ENCODE peak calls at places on chromosomes 1 and 21, in seven cellular contexts. M, V, L, R, Y, D and J are unnamed samples.

GRCh38 chr1:239357867-239358266 is 28.5 kb upstream of the CHRM3 start:
- DNase-seq in M (no peak), L (no peak), Y (no peak), R (no peak), D (no peak), V (no peak), J (no peak)

GRCh38 chr1:51745304-51745570 is 128.3 kb downstream of the OSBPL9 start:
- DNase-seq in D (no peak), R (no peak), Y (no peak), M (no peak), V (no peak), L (no peak), J (no peak)

GRCh38 chr1:183956559-183957188 is 80.9 kb downstream of the COLGALT2 start:
- DNase-seq in M (peak), D (peak), Y (no peak), L (no peak), V (no peak), R (no peak), J (peak)

GRCh38 chr1:205142105-205142475 is 20.3 kb upstream of the RBBP5 start:
- DNase-seq in V (no peak), L (no peak), R (no peak), M (no peak), Y (no peak), D (no peak), J (no peak)

GRCh38 chr1:59718064-59718988 is 96.4 kb upstream of the HOOK1 start:
- DNase-seq in R (no peak), D (no peak), V (peak), Y (no peak), M (no peak), L (no peak), J (no peak)

GRCh38 chr1:177569476-177569875 is 398.7 kb downstream of the BRINP2 start:
- DNase-seq in M (no peak), D (no peak), V (no peak), L (no peak), Y (no peak), R (no peak), J (no peak)

GRCh38 chr1:31064115-31064514 is 1.4 kb downstream of the PUM1 start:
- DNase-seq in L (no peak), R (no peak), M (no peak), Y (no peak), V (peak), D (no peak), J (no peak)

GRCh38 chr21:41418956-41419680 is 6.9 kb upstream of the MX1 start:
- DNase-seq in M (no peak), V (no peak), L (no peak), R (no peak), Y (no peak), D (no peak), J (no peak)

GRCh38 chr1:53572061-53572801 is 113.0 kb downstream of the DMRTB1 start:
- DNase-seq in D (no peak), V (peak), Y (no peak), R (no peak), L (no peak), M (peak), J (no peak)

GRCh38 chr21:43366656-43367055 is 60.3 kb downstream of the SIK1 start:
- DNase-seq in V (no peak), R (no peak), Y (no peak), M (no peak), L (no peak), D (no peak), J (no peak)

GRCh38 chr1:28518745-28519341 is 13.0 kb downstream of the RCC1 start:
- DNase-seq in R (no peak), V (no peak), M (no peak), L (no peak), Y (no peak), D (peak), J (no peak)

GRCh38 chr1:24051206-24051945 is 60.6 kb downstream of the MYOM3 start:
- DNase-seq in V (no peak), R (no peak), M (no peak), Y (no peak), L (no peak), D (no peak), J (no peak)

GRCh38 chr1:97792655-97793054 is 128.2 kb downstream of the DPYD start:
- DNase-seq in R (no peak), D (no peak), V (no peak), Y (no peak), M (no peak), L (no peak), J (no peak)

GRCh38 chr21:43884861-43885370 is 19.9 kb downstream of the AGPAT3 start:
- DNase-seq in V (no peak), R (no peak), D (no peak), L (no peak), M (no peak), Y (peak), J (no peak)

GRCh38 chr1:112508242-112509004 is at the start of gene WNT2B:
- DNase-seq in M (no peak), R (no peak), V (peak), Y (no peak), D (no peak), L (no peak), J (peak)

GRCh38 chr1:176499671-176500070 is 36.7 kb downstream of the PAPPA2 start:
- DNase-seq in Y (no peak), V (no peak), D (no peak), L (no peak), M (no peak), R (no peak), J (no peak)

GRCh38 chr1:186078245-186078644 is 296.8 kb downstream of the TPR start:
- DNase-seq in L (no peak), D (no peak), Y (no peak), V (no peak), R (no peak), M (no peak), J (no peak)

GRCh38 chr1:82317671-82318070 is 516.9 kb downstream of the ADGRL2 start:
- DNase-seq in D (no peak), M (no peak), L (no peak), R (no peak), Y (no peak), V (no peak), J (no peak)

GRCh38 chr1:206556047-206556747 is 48.9 kb downstream of the RASSF5 start:
- DNase-seq in D (no peak), V (no peak), R (no peak), L (no peak), Y (no peak), M (no peak), J (no peak)

GRCh38 chr1:112698366-112699310 is 8.3 kb downstream of the RHOC start:
- DNase-seq in L (no peak), R (no peak), D (no peak), V (no peak), Y (no peak), M (peak), J (no peak)

GRCh38 chr1:84688461-84689061 is 1.7 kb downstream of the SSX2IP start:
- DNase-seq in D (no peak), R (no peak), M (no peak), L (no peak), V (no peak), Y (no peak), J (no peak)

GRCh38 chr1:37020653-37021277 is 13.6 kb downstream of the GRIK3 start:
- DNase-seq in V (peak), Y (no peak), L (no peak), R (no peak), M (no peak), D (peak), J (no peak)

GRCh38 chr1:8987881-8988617 is 38.2 kb downstream of the SLC2A7 start:
- DNase-seq in M (peak), R (peak), D (peak), Y (peak), L (peak), V (peak), J (peak)

GRCh38 chr21:29064850-29065481 is 8.5 kb downstream of the CCT8 start:
- DNase-seq in Y (no peak), V (no peak), M (no peak), R (no peak), L (no peak), D (no peak), J (no peak)

GRCh38 chr1:192600264-192600663 is 24.7 kb downstream of the RGS1 start:
- DNase-seq in V (no peak), L (no peak), Y (no peak), M (no peak), D (no peak), R (no peak), J (no peak)

GRCh38 chr21:18041012-18041411 is 203.6 kb upstream of the CHODL start:
- DNase-seq in M (no peak), V (peak), D (no peak), Y (no peak), L (no peak), R (no peak), J (no peak)

DNA sequence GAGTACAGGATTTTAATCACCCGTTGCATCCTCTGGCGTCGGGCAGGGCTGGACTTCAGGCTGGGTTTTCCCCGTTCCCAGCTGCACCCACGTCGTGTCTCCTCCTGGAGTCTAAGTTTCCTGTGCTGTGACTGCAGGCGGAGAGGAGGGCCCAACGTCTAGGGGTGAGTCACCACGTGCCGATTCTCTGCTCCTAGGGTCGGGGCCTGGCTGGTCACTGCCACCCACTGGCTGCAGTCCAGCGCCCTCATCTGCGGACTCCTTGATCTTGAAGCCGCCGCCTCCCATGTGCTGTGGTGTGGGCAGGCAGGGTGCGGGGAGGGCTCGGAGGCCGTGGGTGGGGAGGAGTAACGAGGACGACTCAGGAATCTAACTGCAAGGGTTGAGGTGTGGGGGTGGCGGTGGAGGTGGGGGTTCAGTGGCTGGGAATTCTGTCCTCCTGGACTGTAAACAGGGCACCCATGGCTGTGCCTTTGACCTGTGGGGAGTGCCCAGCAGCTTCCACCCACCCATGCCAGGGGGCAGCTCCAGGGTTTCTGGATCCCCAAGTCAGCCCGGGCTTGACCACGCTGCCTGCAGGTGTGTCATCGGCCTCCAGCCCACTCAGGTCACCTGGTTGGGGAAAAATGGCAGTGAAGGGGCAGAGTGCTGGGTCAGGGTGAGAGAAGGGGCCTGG is 77.8 kb downstream of the ALPL start:
- DNase-seq in V (peak), M (peak), Y (no peak), L (no peak), R (peak), D (no peak), J (no peak)
- TF ChIP-seq CTCF in V (no peak), M (no peak), Y (no peak), L (no peak), R (no peak), D (no peak), J (no peak)

GRCh38 chr1:172704446-172705176 is 45.7 kb downstream of the FASLG start:
- DNase-seq in R (no peak), V (no peak), L (no peak), M (no peak), Y (no peak), D (peak), J (no peak)
- H3K27ac ChIP-seq in R (no peak), V (no peak), L (no peak), M (no peak), Y (no peak), D (no peak), J (no peak)

GRCh38 chr1:18139198-18139981 is 31.8 kb downstream of the IGSF21 start:
- DNase-seq in D (no peak), V (peak), R (no peak), Y (no peak), L (no peak), M (no peak), J (no peak)
- TF ChIP-seq CTCF in D (no peak), V (peak), R (no peak), Y (no peak), L (no peak), M (no peak), J (no peak)

GRCh38 chr1:155223017-155223416 is 14.5 kb downstream of the MTX1 start:
- DNase-seq in Y (no peak), D (no peak), M (no peak), L (no peak), V (no peak), R (no peak), J (no peak)

GRCh38 chr1:155218854-155219591 is 10.5 kb downstream of the MTX1 start:
- DNase-seq in R (no peak), D (peak), L (no peak), Y (no peak), M (peak), V (peak), J (no peak)

GRCh38 chr1:155220566-155220965 is 12.1 kb downstream of the MTX1 start:
- DNase-seq in M (no peak), L (no peak), Y (no peak), D (no peak), V (no peak), R (no peak), J (no peak)

GRCh38 chr1:155219592-155220031 is 11.1 kb downstream of the MTX1 start:
- DNase-seq in R (no peak), V (peak), L (no peak), D (peak), Y (no peak), M (peak), J (no peak)
- H3K27ac ChIP-seq in R (no peak), V (no peak), L (peak), D (peak), Y (no peak), M (no peak), J (no peak)

DNA sequence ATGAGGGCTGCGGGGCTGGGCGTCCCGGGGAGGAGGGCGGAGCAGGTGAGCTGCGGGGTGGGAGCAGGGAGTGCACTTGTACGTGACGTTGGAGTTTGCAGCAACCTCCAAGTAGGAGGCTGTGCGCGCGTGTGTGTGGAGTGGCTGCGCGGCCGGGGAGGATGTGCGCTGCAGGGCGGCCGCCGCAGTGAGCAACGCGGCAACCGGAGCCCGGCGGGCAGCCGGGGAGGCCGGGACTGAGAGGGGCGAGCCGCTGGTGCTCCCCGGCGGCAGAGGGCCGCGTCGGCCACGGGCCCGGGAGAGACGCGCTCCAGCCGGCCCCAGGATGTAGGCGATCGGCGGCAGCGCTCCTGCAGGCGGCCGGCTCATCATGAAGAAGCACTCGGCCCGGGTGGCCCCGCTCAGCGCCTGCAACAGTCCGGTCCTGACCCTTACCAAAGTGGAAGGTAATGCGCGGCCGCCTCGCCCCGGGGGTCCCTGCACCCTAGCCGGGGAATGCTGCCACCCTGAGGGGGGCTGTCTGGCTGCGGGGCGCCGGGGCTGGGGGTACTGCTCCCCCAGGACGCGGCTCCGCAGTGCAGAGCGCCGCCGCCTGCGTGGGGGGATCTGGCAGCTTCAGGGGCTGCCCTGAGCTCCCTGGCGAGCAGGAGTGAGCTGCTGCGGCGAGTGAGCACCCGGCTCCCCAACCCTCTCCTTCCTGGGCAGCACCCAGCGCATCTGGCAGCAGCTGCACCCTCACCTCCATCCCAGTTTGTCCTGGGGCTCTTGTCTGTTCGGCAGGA is 158.9 kb upstream of the COA6 start:
- DNase-seq in M (peak), D (peak), V (peak), R (no peak), L (no peak), Y (peak), J (no peak)
- TF ChIP-seq CTCF in M (no peak), D (peak), V (no peak), R (no peak), L (no peak), Y (no peak), J (no peak)

GRCh38 chr1:116485976-116486375 is 84.8 kb downstream of the CD58 start:
- DNase-seq in D (no peak), M (no peak), L (no peak), V (no peak), Y (no peak), R (no peak), J (no peak)

GRCh38 chr1:116488052-116488451 is 82.8 kb downstream of the CD58 start:
- DNase-seq in Y (no peak), L (no peak), M (no peak), D (no peak), R (no peak), V (no peak), J (no peak)

GRCh38 chr1:116487016-116487415 is 83.8 kb downstream of the CD58 start:
- DNase-seq in R (no peak), L (no peak), D (no peak), Y (no peak), V (no peak), M (no peak), J (no peak)

GRCh38 chr1:116486424-116486823 is 84.4 kb downstream of the CD58 start:
- DNase-seq in M (no peak), Y (no peak), R (no peak), V (no peak), D (no peak), L (no peak), J (no peak)

GRCh38 chr1:116487583-116487982 is 83.2 kb downstream of the CD58 start:
- DNase-seq in D (no peak), M (no peak), V (no peak), L (no peak), Y (no peak), R (no peak), J (no peak)
- H3K27ac ChIP-seq in D (no peak), M (no peak), V (no peak), L (no peak), Y (no peak), R (no peak), J (no peak)

DNA sequence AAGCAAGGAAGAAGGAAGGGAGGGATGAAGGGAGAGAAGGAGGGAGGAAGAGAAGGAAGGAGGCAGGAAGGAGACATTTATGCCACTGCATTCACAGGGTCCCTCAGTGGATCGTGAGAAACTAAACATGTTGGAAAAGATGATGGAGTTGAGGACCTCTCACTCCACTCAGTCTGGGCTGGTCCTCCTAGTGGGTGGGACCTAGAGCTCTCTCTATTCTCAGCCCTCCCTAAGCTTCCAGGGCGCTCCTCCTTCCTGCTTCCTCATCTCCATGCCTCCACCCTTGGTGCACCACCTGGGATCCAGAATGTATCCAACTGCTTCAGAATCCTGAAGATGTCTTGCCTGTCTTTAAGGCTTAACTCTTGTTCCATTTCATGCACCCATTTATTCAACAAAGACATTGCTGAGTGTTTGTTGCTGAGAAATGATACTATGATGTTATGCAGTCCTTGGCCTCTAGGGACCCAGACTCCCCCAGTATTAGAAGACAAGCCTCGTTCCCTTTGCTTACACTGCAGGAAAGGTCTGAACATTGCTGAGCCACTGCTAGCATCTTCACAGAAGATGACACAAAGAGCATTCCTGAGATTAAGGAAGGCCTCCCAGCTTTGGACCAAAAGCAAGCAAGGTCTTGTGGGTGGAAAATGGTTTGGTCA is 88.5 kb downstream of the BEND5 start:
- DNase-seq in Y (no peak), R (no peak), V (peak), M (no peak), L (no peak), D (no peak), J (no peak)
- TF ChIP-seq CTCF in Y (no peak), R (no peak), V (peak), M (no peak), L (no peak), D (peak), J (no peak)

GRCh38 chr1:63742526-63742925 is 31.3 kb upstream of the ROR1 start:
- DNase-seq in D (no peak), M (no peak), Y (no peak), R (no peak), L (no peak), V (no peak), J (no peak)

GRCh38 chr1:63740432-63740831 is 33.4 kb upstream of the ROR1 start:
- DNase-seq in V (no peak), R (no peak), L (no peak), Y (no peak), M (no peak), D (no peak), J (no peak)

DNA sequence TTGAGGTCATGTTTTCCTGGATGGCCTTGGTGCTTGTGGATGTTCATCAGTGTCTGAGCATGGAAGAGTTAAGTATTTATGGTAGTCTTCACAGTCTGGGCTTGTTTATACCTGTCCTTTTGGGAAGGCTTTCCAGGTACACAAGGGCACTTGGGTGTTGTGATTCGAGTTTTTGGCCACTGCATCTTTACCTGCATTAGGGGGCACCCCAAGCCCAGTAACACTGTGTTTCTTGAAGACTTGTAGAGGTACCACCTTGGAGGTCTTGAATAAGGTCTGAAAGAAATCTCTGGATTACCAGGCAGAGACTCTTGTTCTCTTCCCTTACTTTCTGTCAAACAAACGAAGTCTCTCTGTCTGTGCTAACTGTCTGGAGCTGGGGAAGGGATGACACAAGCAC is 34.4 kb upstream of the ROR1 start:
- DNase-seq in L (no peak), R (no peak), M (no peak), Y (no peak), D (no peak), V (no peak), J (no peak)
- H3K27ac ChIP-seq in L (no peak), R (no peak), M (no peak), Y (no peak), D (no peak), V (no peak), J (no peak)

GRCh38 chr1:86515597-86515996 is 31.3 kb upstream of the CLCA4 start:
- DNase-seq in Y (no peak), V (peak), R (no peak), M (no peak), L (no peak), D (no peak), J (no peak)
- TF ChIP-seq CTCF in Y (peak), V (peak), R (peak), M (no peak), L (no peak), D (peak), J (no peak)

GRCh38 chr1:3542635-3543034 is 68.7 kb downstream of the MEGF6 start:
- DNase-seq in M (no peak), L (no peak), D (no peak), V (no peak), Y (no peak), R (no peak), J (no peak)
- H3K27ac ChIP-seq in M (no peak), L (no peak), D (no peak), V (no peak), Y (peak), R (no peak), J (no peak)